ENCODE peak calls at places on chromosome 12, in ten cellular contexts. A is body of pancreas, X is sigmoid colon, J is stomach, K is tibial nerve, T is GM23338, P is gastrocnemius medialis, L is heart left ventricle, D is colonic mucosa, F is heart right ventricle. C is an unnamed sample. For H3K27me3, the result is how much of the 10 kb centered on the place peaks cover.

GRCh38 chr12:129706716-129707115 is 197.1 kb downstream of the TMEM132D start:
- DNase-seq in K (no peak), A (no peak), T (no peak), L (no peak), J (no peak), P (no peak), D (no peak), F (no peak), X (no peak), C (no peak)

GRCh38 chr12:96427269-96427729 is 27.1 kb upstream of the CDK17 start:
- DNase-seq in F (peak), L (peak), D (peak), P (peak), K (no peak), J (peak), X (peak), A (peak), T (no peak), C (peak)

GRCh38 chr12:103326190-103326589 is 169.6 kb downstream of the C12orf42 start:
- DNase-seq in F (no peak), D (no peak), L (no peak), K (no peak), X (no peak), A (no peak), J (no peak), P (no peak), T (peak), C (no peak)

GRCh38 chr12:108597559-108598471 is at the start of gene TMEM119:
- DNase-seq in J (no peak), K (no peak), D (peak), F (no peak), P (no peak), A (no peak), T (no peak), L (peak), X (peak), C (no peak)

GRCh38 chr12:40336573-40337199 is 111.9 kb downstream of the LRRK2 start:
- DNase-seq in L (no peak), T (peak), J (no peak), X (no peak), P (no peak), F (no peak), K (no peak), A (no peak), D (no peak), C (no peak)

GRCh38 chr12:4289334-4289878 is 15.8 kb downstream of the CCND2 start:
- DNase-seq in J (no peak), P (no peak), K (no peak), D (no peak), A (no peak), X (no peak), F (no peak), T (no peak), L (no peak), C (no peak)

GRCh38 chr12:113030875-113031525 is 25.5 kb upstream of the DTX1 start:
- DNase-seq in D (no peak), P (no peak), X (no peak), F (peak), A (peak), T (peak), K (no peak), L (no peak), J (no peak), C (no peak)

GRCh38 chr12:108446766-108447165 is 68.3 kb upstream of the FICD start:
- DNase-seq in D (no peak), L (peak), T (no peak), K (no peak), A (no peak), P (no peak), X (peak), J (no peak), F (no peak), C (no peak)

GRCh38 chr12:96338852-96339478 is 61.3 kb downstream of the CDK17 start:
- DNase-seq in D (no peak), T (no peak), F (no peak), X (no peak), P (no peak), J (no peak), L (no peak), K (no peak), A (no peak), C (no peak)

GRCh38 chr12:121804417-121805111 is 755 bp downstream of the SETD1B start:
- DNase-seq in L (no peak), P (no peak), A (peak), J (no peak), K (no peak), D (peak), F (no peak), T (no peak), X (peak), C (peak)

GRCh38 chr12:107110519-107110859 is 17.1 kb upstream of the CRY1 start:
- DNase-seq in X (no peak), J (no peak), P (no peak), A (no peak), F (no peak), D (no peak), K (no peak), T (no peak), L (no peak), C (no peak)
- H3K4me3 ChIP-seq in X (no peak), J (no peak), P (no peak), A (no peak), F (no peak), D (no peak), K (peak), T (no peak), L (no peak), C (no peak)

GRCh38 chr12:70609203-70609602 is 28.0 kb downstream of the PTPRB start:
- DNase-seq in J (no peak), T (no peak), A (no peak), X (no peak), F (no peak), D (peak), K (no peak), P (no peak), L (no peak), C (no peak)

GRCh38 chr12:70608184-70608583 is 29.0 kb downstream of the PTPRB start:
- DNase-seq in J (no peak), P (no peak), F (no peak), K (no peak), L (no peak), T (no peak), X (no peak), A (no peak), D (no peak), C (no peak)

GRCh38 chr12:70604662-70605061 is 32.6 kb downstream of the PTPRB start:
- DNase-seq in T (no peak), L (no peak), J (no peak), P (no peak), X (no peak), A (no peak), D (no peak), F (no peak), K (no peak), C (no peak)

GRCh38 chr12:70606001-70606400 is 31.2 kb downstream of the PTPRB start:
- DNase-seq in L (no peak), X (no peak), F (no peak), A (no peak), K (no peak), D (no peak), P (no peak), J (no peak), T (no peak), C (no peak)

DNA sequence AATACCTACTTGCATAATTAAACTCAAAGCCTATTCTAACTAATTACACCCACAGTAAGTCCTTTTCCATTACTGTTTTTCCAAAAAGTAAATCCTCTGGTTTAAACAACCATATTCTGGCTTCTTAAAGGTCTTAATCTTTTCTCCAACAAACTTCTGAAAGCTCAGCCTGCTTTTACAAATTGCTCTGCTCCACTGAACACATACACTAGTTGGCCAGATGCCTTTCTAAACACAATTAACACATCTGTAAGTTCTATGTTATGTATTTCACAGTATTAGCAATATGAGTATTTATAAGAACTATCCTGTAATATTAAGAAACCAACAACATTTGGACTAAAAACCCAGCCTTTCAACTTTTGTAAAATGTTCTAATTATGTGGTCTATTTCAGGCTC is 30.1 kb downstream of the PTPRB start:
- DNase-seq in J (no peak), K (no peak), A (no peak), F (no peak), X (no peak), P (no peak), D (no peak), L (no peak), T (no peak), C (no peak)
- H3K27me3 ChIP-seq in J (under half), K (under half), A (under half), F (under half), X (under half), P (under half), D (under half), L (under half), T (under half), C (under half)

GRCh38 chr12:62900686-62901272 is 34.2 kb downstream of the PPM1H start:
- DNase-seq in F (no peak), D (no peak), P (peak), J (no peak), T (no peak), L (no peak), X (no peak), K (no peak), A (no peak), C (no peak)

GRCh38 chr12:62895351-62895750 is 39.6 kb downstream of the PPM1H start:
- DNase-seq in A (no peak), F (no peak), P (no peak), X (no peak), K (no peak), T (peak), J (no peak), D (no peak), L (no peak), C (no peak)

GRCh38 chr12:62903151-62903550 is 31.8 kb downstream of the PPM1H start:
- DNase-seq in F (peak), P (no peak), X (no peak), L (no peak), T (no peak), D (no peak), K (no peak), A (no peak), J (no peak), C (no peak)

GRCh38 chr12:62899568-62900390 is 35.2 kb downstream of the PPM1H start:
- DNase-seq in F (no peak), P (no peak), T (no peak), J (no peak), L (no peak), D (no peak), X (no peak), A (no peak), K (no peak), C (no peak)

DNA sequence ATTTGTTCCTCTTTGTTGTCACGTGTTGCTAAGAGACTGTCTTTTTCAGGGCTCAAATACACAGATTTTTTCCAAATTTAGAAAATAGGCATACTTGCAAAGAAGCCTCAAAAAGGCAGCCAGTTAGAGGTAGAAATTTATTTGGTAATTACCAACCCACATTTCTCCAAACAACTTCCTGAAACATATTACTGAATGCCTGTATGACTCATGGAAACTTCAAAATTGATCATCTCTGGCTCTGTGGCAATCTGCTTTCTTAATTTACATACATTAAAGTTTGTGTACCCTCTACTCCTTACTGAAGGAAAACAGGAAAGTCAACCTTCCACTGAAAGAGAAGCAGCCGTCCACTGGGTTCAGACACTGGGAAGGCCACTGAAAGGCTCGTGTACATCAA is 36.4 kb downstream of the PPM1H start:
- DNase-seq in X (no peak), T (no peak), F (no peak), A (no peak), D (no peak), L (no peak), P (no peak), J (no peak), K (no peak), C (no peak)
- TF ChIP-seq CTCF in X (no peak), T (no peak), F (no peak), A (no peak), D (no peak), L (no peak), P (no peak), J (no peak), K (no peak), C (no peak)

GRCh38 chr12:6549379-6550151 is 6.3 kb downstream of the IFFO1 start:
- DNase-seq in K (no peak), J (no peak), X (peak), T (no peak), D (no peak), F (no peak), P (no peak), L (peak), A (no peak), C (no peak)

GRCh38 chr12:6550294-6551062 is 5.4 kb downstream of the IFFO1 start:
- DNase-seq in F (no peak), P (no peak), J (no peak), L (peak), A (no peak), D (no peak), T (no peak), X (no peak), K (no peak), C (no peak)

GRCh38 chr12:6552140-6552551 is 3.7 kb downstream of the IFFO1 start:
- DNase-seq in K (no peak), A (no peak), F (peak), L (peak), J (no peak), D (no peak), X (peak), P (peak), T (no peak), C (no peak)

GRCh38 chr12:6551496-6552139 is 4.2 kb downstream of the IFFO1 start:
- DNase-seq in T (no peak), P (no peak), F (no peak), X (peak), D (no peak), J (no peak), K (no peak), L (peak), A (no peak), C (no peak)

DNA sequence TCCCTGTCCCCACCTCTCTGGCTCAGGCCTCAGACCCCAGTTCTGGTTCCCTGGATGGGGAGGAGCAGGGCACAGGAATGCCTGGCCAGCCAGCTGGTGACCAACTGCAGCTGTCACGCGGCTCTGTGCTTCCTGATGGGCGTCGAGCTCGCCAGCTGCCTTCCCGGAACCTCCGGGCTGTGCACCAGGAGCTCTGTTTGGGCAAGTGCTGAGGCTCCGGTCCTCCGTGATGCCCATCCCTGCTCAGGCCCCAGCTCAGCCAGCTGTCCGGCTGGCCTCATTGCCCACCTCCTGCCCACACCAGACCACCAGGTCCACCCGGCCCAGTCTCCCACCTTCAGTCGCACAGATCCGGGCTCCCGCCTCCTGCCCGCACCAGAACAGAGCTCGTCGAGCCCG is 4.8 kb downstream of the IFFO1 start:
- DNase-seq in J (no peak), L (peak), D (no peak), P (peak), T (no peak), K (no peak), F (peak), A (no peak), X (peak), C (no peak)
- H3K4me3 ChIP-seq in J (no peak), L (no peak), D (no peak), P (peak), T (no peak), K (no peak), F (peak), A (no peak), X (no peak), C (no peak)

GRCh38 chr12:124736115-124737039 is 127.3 kb downstream of the SCARB1 start:
- DNase-seq in L (no peak), T (no peak), K (no peak), A (no peak), X (no peak), P (no peak), J (no peak), D (no peak), F (no peak), C (no peak)
- H3K27me3 ChIP-seq in L (under half), T (under half), K (under half), A (under half), X (under half), P (under half), J (under half), D (under half), F (under half), C (under half)

DNA sequence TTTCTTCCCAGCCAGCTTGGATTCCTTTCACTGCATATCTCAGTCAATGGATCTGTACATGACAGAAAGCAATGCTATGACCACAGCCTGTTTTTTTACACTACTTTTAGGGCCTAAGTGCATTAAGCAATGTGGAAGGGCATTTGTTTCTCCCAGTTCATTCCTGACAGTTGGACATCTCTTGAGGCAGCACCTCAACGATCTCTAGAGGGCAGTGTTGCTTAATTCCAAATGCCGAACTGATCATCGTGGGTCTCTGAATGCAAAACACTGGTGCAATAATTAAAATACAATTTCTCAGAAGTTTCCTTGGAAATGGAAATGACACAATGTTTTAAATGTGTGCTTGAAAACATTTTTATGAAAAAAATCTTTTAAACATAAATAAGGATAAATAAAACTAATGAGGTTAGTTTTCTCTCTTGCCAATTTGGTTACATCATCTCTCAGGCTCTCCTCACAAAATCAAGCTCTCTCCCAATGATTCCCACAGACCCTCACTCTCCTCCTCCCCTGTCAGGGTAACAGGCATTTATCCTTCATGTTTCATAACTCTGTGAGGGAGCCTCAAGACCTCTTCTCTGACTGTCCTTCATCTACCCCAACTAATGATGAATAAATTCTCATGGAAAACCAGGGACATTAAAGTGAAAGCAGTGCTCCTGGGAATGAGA is 192.4 kb upstream of the SLC16A7 start:
- DNase-seq in D (peak), F (peak), T (peak), P (no peak), L (no peak), K (peak), A (peak), X (no peak), J (peak), C (no peak)
- TF ChIP-seq CTCF in D (peak), F (peak), T (peak), P (peak), L (peak), K (peak), A (peak), X (peak), J (peak), C (peak)

GRCh38 chr12:120224304-120225199 is 23.6 kb upstream of the RPLP0 start:
- DNase-seq in L (peak), D (peak), X (peak), F (peak), P (no peak), A (peak), J (peak), T (no peak), K (no peak), C (no peak)
- H3K4me3 ChIP-seq in L (no peak), D (peak), X (no peak), F (no peak), P (no peak), A (no peak), J (peak), T (no peak), K (peak), C (no peak)

GRCh38 chr12:132347471-132347855 is 18.1 kb upstream of the GALNT9 start:
- DNase-seq in X (no peak), L (no peak), T (no peak), A (no peak), F (no peak), J (no peak), K (no peak), P (no peak), D (no peak), C (no peak)

GRCh38 chr12:132348176-132348575 is 18.8 kb upstream of the GALNT9 start:
- DNase-seq in A (no peak), T (no peak), P (no peak), X (no peak), J (no peak), D (no peak), L (no peak), F (no peak), K (no peak), C (no peak)

GRCh38 chr12:132345126-132345525 is 15.7 kb upstream of the GALNT9 start:
- DNase-seq in K (no peak), P (no peak), L (no peak), T (no peak), A (no peak), X (no peak), F (no peak), D (no peak), J (no peak), C (no peak)

GRCh38 chr12:132345555-132346200 is 16.3 kb upstream of the GALNT9 start:
- DNase-seq in A (no peak), P (no peak), T (no peak), X (no peak), K (no peak), D (no peak), F (no peak), L (no peak), J (no peak), C (no peak)

DNA sequence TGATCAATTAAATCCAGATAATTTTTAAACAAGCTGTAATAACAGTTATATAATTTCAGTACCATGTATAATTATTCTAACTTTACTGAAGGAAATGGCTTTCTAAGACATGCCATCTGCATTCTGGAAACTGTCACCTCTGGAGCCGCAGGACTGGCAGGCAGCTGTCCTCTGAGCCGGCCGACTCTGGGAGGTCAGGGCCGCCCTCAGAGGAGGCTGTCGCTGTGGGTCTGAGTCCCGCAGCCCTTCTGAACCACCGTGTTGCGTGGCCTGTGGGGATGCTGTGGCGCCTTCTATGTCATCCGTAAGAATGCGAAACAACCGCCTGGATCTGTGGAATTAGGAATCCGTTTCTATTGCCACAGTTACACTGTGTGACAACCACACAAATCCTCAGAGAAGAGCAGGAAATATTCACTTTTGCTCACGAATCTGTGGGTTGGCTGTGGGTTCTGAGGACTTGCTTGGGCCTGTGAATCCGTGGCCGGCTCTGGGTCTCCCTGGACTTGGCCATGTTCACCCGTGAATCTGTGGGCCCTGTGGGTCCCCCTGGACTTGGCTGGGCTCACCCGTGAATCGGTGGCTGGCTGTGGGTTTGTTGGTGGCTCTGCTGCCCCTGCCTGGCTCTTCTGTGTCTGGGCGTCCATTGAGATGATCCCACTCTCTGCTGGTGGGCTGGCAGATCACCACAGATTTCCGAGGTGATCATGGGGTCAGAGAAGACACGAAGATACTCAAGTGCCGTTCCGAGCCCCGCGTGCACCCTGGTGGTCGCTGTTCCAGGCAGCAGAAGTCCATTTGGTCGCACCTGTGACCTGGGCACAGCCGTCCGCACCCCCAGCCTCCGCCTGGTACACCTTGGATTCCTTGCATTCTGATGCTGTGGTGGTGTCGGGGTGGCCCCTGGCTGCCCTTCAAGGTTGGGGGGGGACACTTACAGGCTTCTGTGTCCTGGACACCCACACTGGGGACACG is 17.4 kb upstream of the GALNT9 start:
- DNase-seq in J (no peak), T (no peak), D (no peak), K (no peak), X (no peak), P (no peak), L (no peak), F (no peak), A (no peak), C (no peak)
- H3K27me3 ChIP-seq in J (under half), T (under half), D (under half), K (under half), X (under half), P (under half), L (under half), F (under half), A (under half), C (under half)